ENCODE peak calls at places on chromosomes 1 and 21, in ten cellular contexts. L is EH; G is COLO829; Y is AG08396; P is Kasumi-1; W is germinal center; J is stimulated activated CD8-positive, alpha-beta memory T cell treated with anti-CD3 and anti-CD28 coated beads, Interleukin-7, amount 100 ng/mL, for 1 hour; Z is activated CD4-positive, alpha-beta T cell treated with anti-CD3 and anti-CD28 coated beads, Interleukin-2, amount 50 U/mL, for 1 hour; Q is stimulated activated naive CD8-positive, alpha-beta T cell treated with anti-CD3 and anti-CD28 coated beads, Interleukin-15, amount 100 ng/mL, for 72 hours; N is ecto neural progenitor cell. T is an unnamed sample.

GRCh38 chr1:112998592-112999235 is 42.7 kb upstream of the SLC16A1 start:
- DNase-seq in L (peak), P (peak), W (no peak), Z (no peak), J (no peak), N (no peak), Y (peak), Q (no peak), G (no peak), T (peak)

GRCh38 chr1:27070390-27071048 is 57.9 kb upstream of the TENT5B start:
- DNase-seq in Z (no peak), Q (no peak), N (peak), P (no peak), G (no peak), J (no peak), Y (no peak), L (peak), W (no peak), T (no peak)

GRCh38 chr1:21290546-21290944 is 282 bp upstream of the ECE1 start:
- DNase-seq in Q (peak), N (no peak), J (no peak), Z (peak), Y (no peak), G (no peak), P (peak), L (no peak), W (peak), T (no peak)

GRCh38 chr1:43225168-43225567 is 44.6 kb upstream of the TMEM125 start:
- DNase-seq in Q (no peak), L (peak), Y (no peak), J (no peak), P (no peak), G (no peak), Z (no peak), N (peak), W (no peak), T (peak)

GRCh38 chr1:94694234-94694915 is 125.8 kb upstream of the SLC44A3 start:
- DNase-seq in P (peak), J (no peak), W (no peak), Z (no peak), Y (no peak), N (no peak), L (no peak), Q (no peak), G (no peak), T (no peak)

GRCh38 chr1:36400825-36401601 is 3.3 kb upstream of the LSM10 start:
- DNase-seq in P (no peak), N (peak), Z (no peak), W (peak), Y (peak), G (peak), Q (peak), L (peak), J (no peak), T (peak)

GRCh38 chr1:230770317-230770716 is 23.1 kb downstream of the CAPN9 start:
- DNase-seq in N (no peak), P (no peak), L (no peak), W (no peak), G (no peak), Y (no peak), Q (no peak), Z (no peak), J (no peak), T (no peak)

GRCh38 chr1:236130372-236130771 is 12.0 kb upstream of the GPR137B start:
- DNase-seq in J (no peak), Q (no peak), N (no peak), G (no peak), W (no peak), L (no peak), Y (no peak), Z (no peak), P (no peak), T (no peak)

GRCh38 chr1:119680193-119680592 is 31.5 kb upstream of the PHGDH start:
- DNase-seq in Q (no peak), P (no peak), N (no peak), J (no peak), Y (no peak), Z (no peak), W (no peak), L (no peak), G (no peak), T (no peak)

GRCh38 chr1:212710566-212710965 is 10.9 kb upstream of the BATF3 start:
- DNase-seq in Z (no peak), W (no peak), Q (no peak), L (no peak), P (no peak), J (no peak), G (no peak), Y (no peak), N (no peak), T (no peak)

GRCh38 chr1:74506311-74506710 is 6.1 kb downstream of the LRRC53 start:
- DNase-seq in Q (no peak), J (no peak), Y (no peak), L (no peak), N (peak), P (no peak), Z (no peak), W (no peak), G (no peak), T (no peak)

GRCh38 chr1:28056129-28056925 is 32.1 kb downstream of the EYA3 start:
- DNase-seq in N (no peak), G (no peak), Y (no peak), J (no peak), W (no peak), Z (peak), Q (peak), L (no peak), P (peak), T (no peak)

GRCh38 chr1:47487826-47488450 is 50.1 kb downstream of the FOXD2 start:
- DNase-seq in Y (no peak), L (peak), Q (no peak), J (no peak), W (no peak), P (no peak), Z (no peak), G (no peak), N (peak), T (no peak)

GRCh38 chr1:82534996-82535395 is 734.3 kb downstream of the ADGRL2 start:
- DNase-seq in L (no peak), P (no peak), J (no peak), W (no peak), G (no peak), N (no peak), Q (no peak), Y (no peak), Z (no peak), T (no peak)

GRCh38 chr1:98556521-98557158 is 104.9 kb upstream of the SNX7 start:
- DNase-seq in Y (peak), N (no peak), Z (no peak), J (no peak), W (no peak), G (peak), P (peak), Q (no peak), L (peak), T (peak)

GRCh38 chr1:109265741-109266330 is 16.5 kb downstream of the CELSR2 start:
- DNase-seq in J (no peak), Y (no peak), G (no peak), Q (no peak), L (no peak), Z (no peak), N (no peak), W (no peak), P (no peak), T (no peak)

GRCh38 chr1:27143408-27143807 is 11.5 kb downstream of the SLC9A1 start:
- DNase-seq in P (no peak), Z (no peak), J (no peak), L (no peak), G (no peak), Y (no peak), Q (no peak), W (no peak), N (no peak), T (no peak)

GRCh38 chr1:167460836-167461235 is 57.5 kb downstream of the CD247 start:
- DNase-seq in Y (no peak), Z (peak), Q (no peak), J (no peak), L (no peak), G (no peak), P (no peak), N (no peak), W (no peak), T (no peak)

GRCh38 chr1:193417945-193418744 is 231.7 kb upstream of the B3GALT2 start:
- DNase-seq in Z (no peak), L (peak), J (no peak), W (no peak), P (peak), Y (peak), G (no peak), Q (no peak), N (no peak), T (peak)

GRCh38 chr21:22758478-22758877 is 1760.3 kb downstream of the NCAM2 start:
- DNase-seq in P (no peak), L (no peak), Y (no peak), Q (no peak), W (no peak), N (no peak), Z (no peak), J (no peak), G (peak), T (no peak)

GRCh38 chr1:194431121-194431520 is 1244.7 kb upstream of the B3GALT2 start:
- DNase-seq in Q (no peak), Z (no peak), L (no peak), P (no peak), Y (no peak), W (no peak), J (no peak), G (no peak), N (no peak), T (no peak)

GRCh38 chr1:234960722-234961467 is 167.7 kb downstream of the TOMM20 start:
- DNase-seq in Z (no peak), L (peak), W (no peak), J (no peak), Q (no peak), G (no peak), P (no peak), Y (no peak), N (peak), T (peak)

GRCh38 chr1:53465023-53465957 is 6.1 kb downstream of the DMRTB1 start:
- DNase-seq in Y (no peak), G (no peak), J (no peak), Q (no peak), Z (no peak), N (no peak), L (peak), P (no peak), W (no peak), T (no peak)

T was measured in dermis microvascular lymphatic vessel endothelial cell.